ENCODE peak calls at places on chromosomes 12 and 14, in nine cellular contexts. P is activated T-helper 1 cell treated with anti-CD3 and anti-CD28 coated beads, Interleukin-2, amount 50 U/mL, for 16 hours; I is astrocyte of the hippocampus; Q is EL; Z is left lung; M is HFF-Myc; D is fibroblast of the conjunctiva; E is activated B cell treated with CpG ODN at 0.5 μM for 24 hours; B is prostate gland. T is an unnamed sample.
A peak's percentile ranks its signal among the peaks of the same experiment; 100 is the strongest.

GRCh38 chr12:89663577-89664357 is 44.9 kb downstream of the ATP2B1 start:
- DNase-seq in Z (no peak), D (peak; percentile 26), I (peak; percentile 26), E (no peak), P (peak; percentile 6), B (no peak), M (no peak), Q (peak; percentile 57), T (no peak)

GRCh38 chr12:1916396-1917171 is 1.9 kb downstream of the CACNA2D4 start:
- DNase-seq in B (no peak), I (no peak), P (no peak), Q (no peak), E (no peak), D (no peak), M (no peak), Z (peak; percentile 77), T (peak; percentile 64)

GRCh38 chr14:69133206-69134125 is 19.5 kb downstream of the DCAF5 start:
- DNase-seq in D (peak; percentile 75), M (no peak), I (peak; percentile 77), Z (no peak), E (no peak), Q (peak; percentile 73), P (no peak), B (no peak), T (no peak)

GRCh38 chr12:62711626-62712305 is 223.2 kb downstream of the PPM1H start:
- DNase-seq in E (no peak), P (no peak), M (no peak), Z (no peak), D (no peak), I (peak; percentile 64), B (no peak), Q (no peak), T (no peak)

GRCh38 chr14:68891851-68892660 is 87.0 kb downstream of the ACTN1 start:
- DNase-seq in M (no peak), B (no peak), D (no peak), E (no peak), Z (peak; percentile 39), Q (peak; percentile 76), P (no peak), I (peak; percentile 85), T (no peak)

GRCh38 chr14:47194051-47194450 is 481.4 kb downstream of the MDGA2 start:
- DNase-seq in P (no peak), M (no peak), E (no peak), I (peak; percentile 20), B (no peak), D (peak; percentile 5), Q (no peak), Z (no peak), T (no peak)

GRCh38 chr12:7303230-7303629 is 642 bp upstream of the ACSM4 start:
- DNase-seq in I (no peak), Z (no peak), D (no peak), Q (peak; percentile 4), M (no peak), E (no peak), B (no peak), P (no peak), T (no peak)

GRCh38 chr14:104509673-104510072 is 69.9 kb upstream of the C14orf180 start:
- DNase-seq in M (no peak), I (no peak), B (no peak), Z (no peak), D (no peak), Q (no peak), E (no peak), P (no peak), T (peak; percentile 63)

GRCh38 chr14:49972840-49973239 is 80.0 kb downstream of the ARF6 start:
- DNase-seq in P (peak; percentile 15), E (no peak), Q (peak; percentile 95), Z (no peak), B (peak; percentile 60), D (peak; percentile 56), M (peak; percentile 69), I (peak; percentile 86), T (no peak)

GRCh38 chr14:69928111-69928523 is 48.9 kb downstream of the SMOC1 start:
- DNase-seq in E (no peak), D (peak; percentile 17), Q (no peak), I (peak; percentile 43), Z (no peak), P (no peak), B (no peak), M (no peak), T (no peak)

GRCh38 chr14:74905595-74906142 is 17.4 kb downstream of the RPS6KL1 start:
- DNase-seq in Q (peak; percentile 57), B (peak; percentile 55), D (peak; percentile 27), P (peak; percentile 65), M (no peak), I (peak; percentile 67), Z (peak; percentile 92), E (peak; percentile 70), T (no peak)